ENCODE peak calls at places on chromosomes 2 and 18, in six cellular contexts. F is IMR-90; M is tibial nerve; U is heart left ventricle; Y is neural progenitor cell; I is CD8-positive, alpha-beta T cell. T is an unnamed sample.

GRCh38 chr2:142876423-142876822 is 1.0 kb upstream of the KYNU start:
- DNase-seq in F (peak), M (no peak), U (no peak), Y (no peak), I (no peak), T (peak)

GRCh38 chr2:139378373-139378772 is 598.2 kb upstream of the NXPH2 start:
- DNase-seq in F (no peak), M (no peak), U (no peak), Y (no peak), I (no peak), T (no peak)

GRCh38 chr2:60438653-60439052 is 114.8 kb downstream of the BCL11A start:
- DNase-seq in F (no peak), M (no peak), U (peak), Y (no peak), I (no peak), T (no peak)

GRCh38 chr2:237159006-237159897 is 73.6 kb downstream of the COPS8 start:
- DNase-seq in F (no peak), M (no peak), U (peak), Y (no peak), I (no peak), T (no peak)

GRCh38 chr18:54130631-54131030 is 93.8 kb downstream of the MBD2 start:
- DNase-seq in F (no peak), M (no peak), U (no peak), Y (peak), I (no peak), T (no peak)

GRCh38 chr2:48693066-48693465 is 62.5 kb downstream of the LHCGR start:
- DNase-seq in F (peak), M (no peak), U (no peak), Y (no peak), I (no peak), T (no peak)

GRCh38 chr18:46155652-46156051 is 51.5 kb downstream of the HAUS1 start:
- DNase-seq in F (peak), M (no peak), U (no peak), Y (no peak), I (peak), T (peak)

GRCh38 chr2:135162377-135162776 is 110.3 kb downstream of the RAB3GAP1 start:
- DNase-seq in F (no peak), M (no peak), U (no peak), Y (no peak), I (no peak), T (no peak)

GRCh38 chr2:38496927-38497669 is 105.6 kb downstream of the HNRNPLL start:
- DNase-seq in F (no peak), M (peak), U (peak), Y (no peak), I (no peak), T (no peak)

GRCh38 chr2:64448069-64448468 is 5.9 kb upstream of the LGALSL start:
- DNase-seq in F (no peak), M (no peak), U (no peak), Y (peak), I (no peak), T (no peak)

GRCh38 chr2:19532797-19533196 is 174.4 kb upstream of the OSR1 start:
- DNase-seq in F (peak), M (no peak), U (no peak), Y (no peak), I (no peak), T (no peak)

GRCh38 chr2:10487144-10488104 is 39.3 kb upstream of the ODC1 start:
- DNase-seq in F (no peak), M (no peak), U (no peak), Y (no peak), I (no peak), T (peak)

GRCh38 chr2:188721784-188722183 is 252.4 kb upstream of the COL3A1 start:
- DNase-seq in F (no peak), M (no peak), U (no peak), Y (no peak), I (no peak), T (no peak)

GRCh38 chr2:218217366-218218309 is 649 bp downstream of the ARPC2 start:
- DNase-seq in F (peak), M (peak), U (peak), Y (peak), I (peak), T (peak)

GRCh38 chr2:222959358-222959757 is 92.6 kb upstream of the KCNE4 start:
- DNase-seq in F (peak), M (no peak), U (no peak), Y (peak), I (no peak), T (peak)

GRCh38 chr2:127072970-127073369 is 34.0 kb downstream of the BIN1 start:
- DNase-seq in F (no peak), M (no peak), U (no peak), Y (peak), I (no peak), T (no peak)

GRCh38 chr2:105950521-105951389 is 206.0 kb downstream of the NCK2 start:
- DNase-seq in F (no peak), M (no peak), U (no peak), Y (peak), I (no peak), T (no peak)

GRCh38 chr18:12255626-12256026 is 1.5 kb downstream of the CIDEA start:
- DNase-seq in F (peak), M (no peak), U (no peak), Y (peak), I (no peak), T (no peak)

GRCh38 chr2:54409752-54410151 is 46.4 kb upstream of the SPTBN1 start:
- DNase-seq in F (no peak), M (no peak), U (peak), Y (no peak), I (no peak), T (no peak)

GRCh38 chr2:67581751-67582150 is 184.6 kb downstream of the ETAA1 start:
- DNase-seq in F (no peak), M (no peak), U (no peak), Y (peak), I (no peak), T (no peak)

GRCh38 chr2:99066075-99066557 is 75.4 kb upstream of the C2orf15 start:
- DNase-seq in F (peak), M (no peak), U (no peak), Y (peak), I (no peak), T (peak)

GRCh38 chr2:236657215-236657614 is 87.6 kb downstream of the ACKR3 start:
- DNase-seq in F (no peak), M (no peak), U (no peak), Y (no peak), I (no peak), T (no peak)

GRCh38 chr18:67199993-67200617 is 316.4 kb downstream of the DSEL start:
- DNase-seq in F (peak), M (no peak), U (no peak), Y (peak), I (no peak), T (peak)

GRCh38 chr2:152740743-152741328 is 22.4 kb downstream of the ARL6IP6 start:
- DNase-seq in F (peak), M (no peak), U (no peak), Y (peak), I (no peak), T (peak)

GRCh38 chr2:129654331-129654730 is 325.1 kb upstream of the RAB6C start:
- DNase-seq in F (no peak), M (no peak), U (no peak), Y (no peak), I (no peak), T (no peak)

GRCh38 chr18:28766721-28767120 is 589.8 kb upstream of the CDH2 start:
- DNase-seq in F (peak), M (no peak), U (no peak), Y (no peak), I (no peak), T (no peak)

GRCh38 chr18:62631173-62631572 is 84.2 kb upstream of the PHLPP1 start:
- DNase-seq in F (no peak), M (no peak), U (no peak), Y (no peak), I (no peak), T (no peak)

GRCh38 chr2:43059183-43059897 is 167.1 kb downstream of the ZFP36L2 start:
- DNase-seq in F (peak), M (no peak), U (peak), Y (no peak), I (peak), T (peak)

GRCh38 chr18:6983366-6983765 is 134.2 kb downstream of the LAMA1 start:
- DNase-seq in F (no peak), M (no peak), U (no peak), Y (no peak), I (no peak), T (no peak)

DNA sequence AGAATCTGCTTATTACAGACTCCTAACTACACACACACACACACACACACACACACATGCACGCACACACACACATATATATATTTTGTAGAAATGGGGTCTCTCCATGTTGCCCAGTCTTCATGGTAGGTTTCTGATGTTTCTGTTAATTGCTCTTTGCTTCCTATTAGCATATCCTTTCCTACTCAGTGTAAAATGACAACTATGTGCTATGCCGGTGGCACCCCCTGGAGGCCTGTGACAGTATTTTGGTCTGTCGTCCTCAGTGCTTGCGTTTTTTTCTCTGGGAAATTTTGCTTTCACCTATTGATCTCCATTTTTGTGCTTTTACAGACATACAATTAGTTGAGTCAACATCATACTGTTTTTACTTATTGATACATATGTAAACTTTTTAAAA is 322.1 kb downstream of the LRRTM1 start:
- DNase-seq in F (no peak), M (no peak), U (no peak), Y (peak), I (no peak), T (no peak)
- TF ChIP-seq CTCF in F (peak), M (no peak), U (peak), Y (peak), I (no peak), T (no peak)

GRCh38 chr2:216688731-216689360 is 6.5 kb downstream of the IGFBP5 start:
- DNase-seq in F (no peak), M (no peak), U (peak), Y (no peak), I (no peak), T (peak)

GRCh38 chr2:216689397-216689796 is 6.0 kb downstream of the IGFBP5 start:
- DNase-seq in F (no peak), M (no peak), U (no peak), Y (no peak), I (no peak), T (no peak)

GRCh38 chr2:216691210-216691741 is 4.1 kb downstream of the IGFBP5 start:
- DNase-seq in F (peak), M (peak), U (peak), Y (peak), I (no peak), T (peak)

GRCh38 chr2:216692636-216693413 is 2.5 kb downstream of the IGFBP5 start:
- DNase-seq in F (peak), M (peak), U (peak), Y (peak), I (peak), T (peak)

GRCh38 chr2:216690451-216691209 is 4.7 kb downstream of the IGFBP5 start:
- DNase-seq in F (peak), M (peak), U (no peak), Y (peak), I (no peak), T (peak)
- H3K4me3 ChIP-seq in F (peak), M (peak), U (peak), Y (peak), I (no peak), T (peak)

GRCh38 chr2:26273501-26273900 is 28.8 kb downstream of the HADHB start:
- DNase-seq in F (peak), M (no peak), U (no peak), Y (no peak), I (no peak), T (peak)
- TF ChIP-seq CTCF in F (no peak), M (no peak), U (no peak), Y (no peak), I (no peak), T (no peak)

GRCh38 chr2:176172748-176173586 is 15.5 kb upstream of the HOXD1 start:
- DNase-seq in F (no peak), M (no peak), U (no peak), Y (no peak), I (no peak), T (no peak)
- H3K4me3 ChIP-seq in F (no peak), M (no peak), U (no peak), Y (no peak), I (no peak), T (no peak)

GRCh38 chr2:96359310-96359709 is 23.7 kb downstream of the NCAPH start:
- DNase-seq in F (no peak), M (no peak), U (peak), Y (no peak), I (peak), T (no peak)
- TF ChIP-seq CTCF in F (no peak), M (peak), U (peak), Y (peak), I (no peak), T (peak)

GRCh38 chr18:59249186-59249774 is 24.0 kb downstream of the RAX start:
- DNase-seq in F (peak), M (no peak), U (no peak), Y (peak), I (no peak), T (peak)
- H3K4me3 ChIP-seq in F (no peak), M (no peak), U (no peak), Y (no peak), I (no peak), T (no peak)

DNA sequence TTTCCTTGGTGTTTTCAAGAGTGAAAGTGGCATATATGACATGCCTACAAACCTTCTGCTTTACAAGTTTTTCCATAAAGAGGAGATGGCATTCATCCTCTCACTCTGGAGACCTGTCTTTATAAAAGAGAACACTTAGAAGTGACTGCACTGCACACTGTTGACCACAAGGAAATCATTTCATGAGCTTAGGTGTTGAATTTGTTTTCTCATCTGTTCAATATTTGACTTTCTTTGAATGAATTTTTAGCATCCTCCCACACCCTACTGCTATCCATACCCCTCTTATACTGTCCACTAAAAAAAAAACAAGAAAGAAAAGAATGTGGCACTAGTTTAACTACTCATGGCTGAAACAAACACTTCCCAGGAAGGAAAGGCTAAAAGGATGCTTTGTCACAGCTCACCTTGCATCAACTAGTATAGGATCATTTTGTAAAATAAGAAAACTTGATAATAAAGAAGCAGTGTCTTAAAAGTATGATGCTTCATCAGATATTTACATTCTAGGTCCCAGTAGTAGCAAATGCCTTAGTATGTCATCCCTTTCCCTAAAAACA is 83.0 kb downstream of the ACVR1 start:
- DNase-seq in F (no peak), M (no peak), U (no peak), Y (no peak), I (no peak), T (peak)
- TF ChIP-seq CTCF in F (peak), M (no peak), U (no peak), Y (peak), I (no peak), T (peak)

DNA sequence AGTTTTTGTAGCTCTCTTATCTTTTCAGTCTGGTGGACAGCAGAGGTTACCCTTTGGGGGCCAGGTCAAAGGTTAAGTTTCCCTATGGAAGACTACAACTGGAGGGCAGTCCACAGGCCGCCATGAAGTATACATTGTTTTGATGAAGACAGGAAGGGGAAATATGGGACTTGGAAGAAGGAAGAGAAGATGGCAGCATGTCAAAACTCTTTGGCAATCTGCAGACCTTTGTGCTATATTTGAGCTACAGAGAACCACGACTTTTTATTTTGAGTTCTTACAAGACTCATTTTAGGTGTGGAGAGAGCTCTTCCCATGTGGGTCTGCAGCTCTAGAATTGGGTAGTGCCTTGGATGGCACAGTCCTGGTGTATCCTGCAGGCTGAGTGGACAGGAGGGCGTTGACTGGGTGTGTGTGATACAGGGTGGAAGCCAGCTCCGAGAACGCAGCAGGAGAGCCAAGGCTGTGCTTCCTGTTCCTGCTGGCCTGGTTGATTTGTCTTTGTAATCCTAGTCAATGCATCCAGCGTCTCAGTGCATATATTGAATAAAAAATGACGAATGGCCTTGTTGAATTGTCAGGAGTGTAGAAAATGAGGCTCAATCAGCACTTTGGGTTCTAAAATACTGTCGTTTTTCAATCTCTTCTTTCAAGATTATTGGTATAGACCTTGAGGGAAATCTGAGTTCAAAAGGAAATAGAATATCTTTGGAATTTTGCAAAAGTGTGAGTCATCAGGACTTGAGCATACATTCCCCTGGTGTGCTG is 11.5 kb downstream of the ITGA6 start:
- DNase-seq in F (peak), M (no peak), U (no peak), Y (no peak), I (no peak), T (peak)
- H3K4me3 ChIP-seq in F (no peak), M (no peak), U (no peak), Y (no peak), I (peak), T (no peak)

GRCh38 chr2:186256540-186256939 is 229.5 kb upstream of the ZC3H15 start:
- DNase-seq in F (peak), M (no peak), U (no peak), Y (peak), I (no peak), T (peak)
- TF ChIP-seq CTCF in F (peak), M (peak), U (peak), Y (peak), I (no peak), T (peak)

DNA sequence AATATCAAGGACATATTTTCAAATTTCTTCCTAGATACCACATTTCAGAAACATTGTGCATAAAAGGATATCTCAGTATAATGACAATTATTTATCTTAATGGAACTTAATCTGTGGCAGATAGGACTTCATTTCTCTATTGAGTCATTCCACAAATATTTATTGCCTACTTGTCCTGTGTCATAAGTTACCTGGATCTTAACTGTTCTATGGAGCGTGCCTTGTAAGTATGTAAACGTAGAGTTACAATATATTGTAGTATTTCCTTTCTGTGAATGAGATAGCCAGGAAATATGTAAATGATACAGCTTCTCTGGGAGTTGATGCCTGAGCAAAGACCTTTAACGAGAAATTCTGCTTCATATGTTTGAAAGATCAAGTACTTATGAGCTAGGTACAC is 2.5 kb downstream of the AGFG1 start:
- DNase-seq in F (no peak), M (no peak), U (no peak), Y (no peak), I (no peak), T (no peak)
- H3K4me3 ChIP-seq in F (no peak), M (no peak), U (no peak), Y (peak), I (no peak), T (peak)